ENCODE peak calls at places on chromosomes 3 and 15, in six cellular contexts. M, S, J, P, F and K are unnamed samples.

GRCh38 chr3:21942328-21942727 is 191.3 kb upstream of the ZNF385D start:
- DNase-seq in P (no peak), M (no peak), F (no peak), S (no peak), J (no peak), K (no peak)

GRCh38 chr3:133608405-133608804 is 34.9 kb downstream of the CDV3 start:
- DNase-seq in F (no peak), S (no peak), P (no peak), J (no peak), M (no peak), K (no peak)

GRCh38 chr15:45126535-45127158 is 3.0 kb downstream of the DUOXA1 start:
- DNase-seq in F (no peak), M (peak; percentile 24), S (no peak), P (no peak), J (peak; percentile 50), K (peak; percentile 29)

GRCh38 chr3:88019024-88019423 is 39.8 kb downstream of the CGGBP1 start:
- DNase-seq in P (no peak), S (no peak), F (no peak), M (no peak), J (peak; percentile 12), K (no peak)

GRCh38 chr3:144381607-144382006 is 410.0 kb downstream of the DIPK2A start:
- DNase-seq in M (no peak), S (no peak), J (no peak), P (no peak), F (no peak), K (no peak)

GRCh38 chr3:51718547-51719412 is 11.9 kb downstream of the GRM2 start:
- DNase-seq in M (no peak), F (peak; percentile 49), P (no peak), J (peak; percentile 9), S (peak; percentile 11), K (peak; percentile 61)

GRCh38 chr3:10344147-10344943 is 23.4 kb upstream of the SEC13 start:
- DNase-seq in J (peak; percentile 50), S (peak; percentile 38), M (peak; percentile 27), F (no peak), P (peak; percentile 74), K (peak; percentile 51)

GRCh38 chr15:74307827-74308642 is 59.4 kb downstream of the CYP11A1 start:
- DNase-seq in S (peak; percentile 33), F (no peak), J (peak; percentile 6), M (peak; percentile 18), P (no peak), K (peak; percentile 41)

GRCh38 chr3:113377158-113377557 is 64.1 kb downstream of the CFAP44 start:
- DNase-seq in P (no peak), M (no peak), J (no peak), F (no peak), S (no peak), K (no peak)

GRCh38 chr3:14921811-14922705 is 25.3 kb upstream of the NR2C2 start:
- DNase-seq in J (no peak), F (no peak), M (no peak), S (no peak), P (peak; percentile 76), K (no peak)

GRCh38 chr3:158261371-158261991 is 151.6 kb downstream of the RSRC1 start:
- DNase-seq in M (no peak), J (no peak), P (no peak), F (no peak), S (no peak), K (no peak)

GRCh38 chr3:123483146-123483545 is 34.3 kb upstream of the ADCY5 start:
- DNase-seq in J (no peak), P (peak; percentile 51), F (no peak), S (no peak), M (no peak), K (no peak)

GRCh38 chr15:66459818-66460615 is 37.5 kb downstream of the SNAPC5 start:
- DNase-seq in M (no peak), F (no peak), J (no peak), P (no peak), S (no peak), K (no peak)

GRCh38 chr3:14142567-14143270 is 17.9 kb downstream of the TMEM43 start:
- DNase-seq in J (peak; percentile 79), S (no peak), P (no peak), M (peak; percentile 84), F (no peak), K (peak; percentile 7)

GRCh38 chr3:186583820-186584219 is 13.3 kb downstream of the DNAJB11 start:
- DNase-seq in F (no peak), S (no peak), P (no peak), J (no peak), M (no peak), K (no peak)

GRCh38 chr3:12544652-12545472 is 437 bp downstream of the MKRN2OS start:
- DNase-seq in J (no peak), F (no peak), M (no peak), S (no peak), P (no peak), K (no peak)

GRCh38 chr15:65666257-65666656 is 44.5 kb downstream of the SLC24A1 start:
- DNase-seq in F (no peak), S (no peak), J (no peak), M (no peak), P (no peak), K (no peak)

GRCh38 chr3:109548192-109548938 is 211.0 kb upstream of the DPPA4 start:
- DNase-seq in J (no peak), M (no peak), S (no peak), P (no peak), F (no peak), K (no peak)

GRCh38 chr3:11480663-11481298 is 162.9 kb downstream of the VGLL4 start:
- DNase-seq in S (no peak), J (no peak), F (no peak), M (no peak), P (no peak), K (no peak)

GRCh38 chr15:80706161-80706560 is 11.1 kb downstream of the ABHD17C start:
- DNase-seq in S (no peak), M (no peak), J (no peak), F (no peak), P (no peak), K (no peak)

GRCh38 chr3:101261506-101261905 is 58.9 kb downstream of the IMPG2 start:
- DNase-seq in S (no peak), J (no peak), F (no peak), P (no peak), M (no peak), K (no peak)

GRCh38 chr15:28886431-28887343 is 913 bp downstream of the APBA2 start:
- DNase-seq in J (peak; percentile 9), S (peak; percentile 14), F (no peak), P (no peak), M (peak; percentile 28), K (no peak)

GRCh38 chr15:55221090-55222011 is 24.6 kb upstream of the RSL24D1 start:
- DNase-seq in J (no peak), F (no peak), M (no peak), S (peak; percentile 61), P (no peak), K (peak; percentile 49)

GRCh38 chr15:89837134-89837829 is 22.6 kb upstream of the ANPEP start:
- DNase-seq in M (no peak), S (peak; percentile 44), J (no peak), P (no peak), F (no peak), K (no peak)

GRCh38 chr15:89835190-89835564 is 20.5 kb upstream of the ANPEP start:
- DNase-seq in P (no peak), F (no peak), S (no peak), J (no peak), M (no peak), K (no peak)

GRCh38 chr15:89833966-89834365 is 19.3 kb upstream of the ANPEP start:
- DNase-seq in S (no peak), F (no peak), J (no peak), M (no peak), P (no peak), K (no peak)

GRCh38 chr15:89837830-89838178 is 23.2 kb upstream of the ANPEP start:
- DNase-seq in M (no peak), P (no peak), S (no peak), F (no peak), J (no peak), K (no peak)

DNA sequence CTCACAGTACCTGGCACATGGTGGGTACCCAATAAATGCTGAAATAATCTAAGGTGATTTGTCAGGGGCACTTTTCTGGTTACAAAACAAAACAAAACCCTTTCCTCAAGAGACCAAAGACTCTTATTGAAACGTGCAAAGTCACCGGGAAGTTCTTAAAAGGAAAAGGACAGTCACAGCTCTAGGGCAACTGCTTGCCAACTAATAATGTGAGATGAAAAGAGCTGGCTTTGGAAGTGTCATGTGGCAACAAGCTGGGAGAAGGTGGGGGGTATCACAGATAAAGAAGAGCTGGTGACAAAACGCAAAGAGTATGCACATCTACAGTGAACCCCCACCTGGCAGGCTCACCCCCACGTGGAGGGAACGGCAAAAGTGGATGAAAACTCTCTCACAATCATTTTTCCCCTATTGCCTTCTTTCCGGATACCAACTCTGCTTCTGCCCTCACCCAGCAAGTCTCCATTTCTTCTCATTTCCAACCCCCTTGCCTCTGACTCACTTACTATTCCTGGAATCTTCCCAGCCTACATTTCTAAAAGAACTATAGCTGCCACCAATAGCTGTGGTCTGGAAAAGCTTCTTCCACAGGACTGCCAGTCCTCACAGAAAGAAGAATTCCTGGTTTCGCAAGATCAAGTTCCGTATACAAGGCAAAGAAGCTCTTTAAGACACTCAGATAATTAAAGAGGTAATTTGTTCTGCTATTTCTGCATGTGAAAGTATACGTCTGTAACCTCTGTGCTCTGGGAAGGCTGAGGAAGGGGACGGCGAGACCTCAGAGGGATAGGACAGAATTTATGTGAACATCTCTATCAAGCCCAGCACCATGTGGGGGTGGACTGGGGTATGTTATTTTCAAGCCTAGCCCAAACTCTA is 21.8 kb upstream of the ANPEP start:
- DNase-seq in P (no peak), S (peak; percentile 84), J (no peak), F (no peak), M (no peak), K (no peak)
- H3K4me3 ChIP-seq in P (no peak overlapping the region), S (no peak overlapping the region), J (no peak overlapping the region), F (no peak overlapping the region), M (no peak overlapping the region), K (no peak overlapping the region)

GRCh38 chr15:85004551-85004950 is 22.9 kb downstream of the PDE8A start:
- DNase-seq in J (no peak), P (no peak), M (no peak), S (no peak), F (no peak), K (no peak)
- H3K4me1 ChIP-seq in J (peaks cover 51% of the 10 kb centered on the region), P (peaks cover 87% of the 10 kb centered on the region), M (peaks cover 11% of the 10 kb centered on the region), S (peaks cover 16% of the 10 kb centered on the region), F (peaks cover 98% of the 10 kb centered on the region), K (no peaks in the 10 kb centered on the region)

GRCh38 chr3:57582470-57583168 is 14.5 kb downstream of the ARF4 start:
- DNase-seq in P (no peak), M (no peak), S (no peak), F (no peak), J (no peak), K (peak; percentile 75)
- H3K36me3 ChIP-seq in P (peaks cover 14% of the 10 kb centered on the region), M (no peaks in the 10 kb centered on the region), S (peaks cover 84% of the 10 kb centered on the region), F (peaks cover 56% of the 10 kb centered on the region), J (peaks cover 19% of the 10 kb centered on the region), K (peaks cover 2% of the 10 kb centered on the region)

GRCh38 chr3:49017229-49017615 is 1.2 kb downstream of the DALRD3 start:
- DNase-seq in J (no peak), F (no peak), M (no peak), S (no peak), P (no peak), K (no peak)

GRCh38 chr3:49017978-49018706 is at the start of gene DALRD3:
- DNase-seq in S (peak; percentile 68), F (peak; percentile 61), J (peak; percentile 70), P (peak; percentile 92), M (peak; percentile 60), K (peak; percentile 80)

GRCh38 chr3:49016414-49017228 is 1.8 kb downstream of the DALRD3 start:
- DNase-seq in J (no peak), F (no peak), M (no peak), P (no peak), S (no peak), K (no peak)

GRCh38 chr3:49018707-49019006 is 277 bp upstream of the DALRD3 start:
- DNase-seq in M (no peak), F (no peak), P (no peak), S (no peak), J (no peak), K (no peak)

GRCh38 chr3:49017646-49017977 is 768 bp downstream of the DALRD3 start:
- DNase-seq in S (peak; percentile 19), J (no peak), P (no peak), M (no peak), F (no peak), K (peak; percentile 37)
- H3K4me3 ChIP-seq in S (peak overlapping the region; percentile 78), J (peak overlapping the region; percentile 89), P (peak overlapping the region; percentile 98), M (peak overlapping the region; percentile 84), F (peak overlapping the region; percentile 88), K (peak overlapping the region; percentile 83)